ENCODE peak calls at places on chromosomes 6 and 20, in seven cellular contexts. G is stimulated activated CD4-positive, alpha-beta T cell treated with anti-CD3 and anti-CD28 coated beads, Interleukin-12 subunit alpha, Interleukin-12 subunit beta, amount 100 ng/mL, for 48 hours; O is astrocyte of the cerebellum; W is NCI-H1092; D is fibroblast of pulmonary artery; T is CD4-positive, alpha-beta T cell; I is activated CD4-positive, CD25-positive, alpha-beta regulatory T cell treated with anti-CD3 and anti-CD28 coated beads, Interleukin-2, amount 50 U/mL, for 16 hours. R is an unnamed sample.

GRCh38 chr6:146028250-146028789 is 542 bp upstream of the GRM1 start:
- DNase-seq in G (peak), O (peak), W (no peak), D (peak), T (no peak), I (no peak), R (peak)

GRCh38 chr20:19944772-19945459 is 72.2 kb upstream of the NAA20 start:
- DNase-seq in G (peak), O (peak), W (no peak), D (peak), T (no peak), I (no peak), R (peak)

GRCh38 chr20:58702859-58703648 is 10.5 kb downstream of the NPEPL1 start:
- DNase-seq in G (no peak), O (no peak), W (no peak), D (no peak), T (no peak), I (no peak), R (no peak)

GRCh38 chr20:39669659-39670058 is 707.5 kb downstream of the DHX35 start:
- DNase-seq in G (no peak), O (no peak), W (no peak), D (no peak), T (no peak), I (no peak), R (no peak)

GRCh38 chr6:143333749-143334520 is 116.6 kb downstream of the ADAT2 start:
- DNase-seq in G (no peak), O (no peak), W (no peak), D (no peak), T (no peak), I (no peak), R (peak)

GRCh38 chr6:158708239-158708638 is 58.4 kb downstream of the SYTL3 start:
- DNase-seq in G (no peak), O (peak), W (no peak), D (peak), T (no peak), I (no peak), R (no peak)

GRCh38 chr6:134063121-134063965 is 10.9 kb upstream of the SLC2A12 start:
- DNase-seq in G (no peak), O (no peak), W (no peak), D (no peak), T (no peak), I (no peak), R (no peak)

GRCh38 chr20:54063998-54064676 is 6.3 kb downstream of the BCAS1 start:
- DNase-seq in G (no peak), O (no peak), W (no peak), D (no peak), T (no peak), I (no peak), R (peak)

GRCh38 chr6:142746524-142746923 is 198.5 kb downstream of the HIVEP2 start:
- DNase-seq in G (no peak), O (no peak), W (no peak), D (peak), T (peak), I (no peak), R (peak)

GRCh38 chr20:11717562-11717961 is 200.1 kb upstream of the BTBD3 start:
- DNase-seq in G (no peak), O (no peak), W (no peak), D (no peak), T (no peak), I (no peak), R (no peak)

GRCh38 chr20:308427-309038 is 11.2 kb downstream of the ZCCHC3 start:
- DNase-seq in G (no peak), O (no peak), W (no peak), D (no peak), T (no peak), I (no peak), R (no peak)

R was measured in activated naive CD8-positive, alpha-beta T cell treated with anti-CD3 and anti-CD28 coated beads, Interleukin-2, amount 50 U/mL, for 24 hours.